ENCODE peak calls at places on chromosomes 6 and 20, in ten cellular contexts. J is activated naive CD4-positive, alpha-beta T cell; P is LHCN-M2; E is right cardiac atrium; D is iris pigment epithelial cell; N is AG10803; F is NCI-H446; X is nucleus accumbens; H is NCI-H524 treated with DMSO at 0.1 percent for 48 hours; T is neural crest cell. B is an unnamed sample.

GRCh38 chr6:1255646-1256365 is 56.1 kb upstream of the FOXQ1 start:
- DNase-seq in J (no peak), P (no peak), E (no peak), D (peak; percentile 45), N (peak; percentile 84), F (no peak), X (no peak), H (no peak), T (no peak), B (no peak)

GRCh38 chr6:90989763-90990162 is 402.9 kb upstream of the MAP3K7 start:
- DNase-seq in J (no peak), P (no peak), E (no peak), D (no peak), N (no peak), F (no peak), X (no peak), H (no peak), T (no peak), B (no peak)

GRCh38 chr20:51159303-51159702 is 136.4 kb upstream of the KCNG1 start:
- DNase-seq in J (no peak), P (no peak), E (no peak), D (no peak), N (no peak), F (no peak), X (no peak), H (peak; percentile 33), T (no peak), B (no peak)

GRCh38 chr20:44911264-44911921 is 1.5 kb downstream of the PABPC1L start:
- DNase-seq in J (no peak), P (peak; percentile 30), E (peak; percentile 73), D (peak; percentile 58), N (peak; percentile 29), F (peak; percentile 5), X (no peak), H (no peak), T (peak; percentile 70), B (no peak)

GRCh38 chr20:58713801-58714339 is 21.3 kb downstream of the NPEPL1 start:
- DNase-seq in J (no peak), P (no peak), E (peak; percentile 38), D (no peak), N (no peak), F (no peak), X (no peak), H (no peak), T (no peak), B (no peak)

GRCh38 chr6:53301801-53302537 is 46.8 kb downstream of the ELOVL5 start:
- DNase-seq in J (no peak), P (no peak), E (no peak), D (no peak), N (no peak), F (no peak), X (no peak), H (no peak), T (no peak), B (no peak)

GRCh38 chr6:78947962-78948361 is 80.6 kb downstream of the IRAK1BP1 start:
- DNase-seq in J (no peak), P (peak; percentile 60), E (no peak), D (peak; percentile 72), N (peak; percentile 25), F (no peak), X (no peak), H (no peak), T (no peak), B (no peak)

GRCh38 chr6:87824813-87825475 is 122.9 kb upstream of the AKIRIN2 start:
- DNase-seq in J (no peak), P (no peak), E (peak; percentile 45), D (no peak), N (no peak), F (no peak), X (no peak), H (no peak), T (no peak), B (no peak)

GRCh38 chr20:48723308-48724264 is 104.2 kb downstream of the PREX1 start:
- DNase-seq in J (no peak), P (no peak), E (peak; percentile 71), D (peak; percentile 15), N (peak; percentile 80), F (no peak), X (peak; percentile 46), H (no peak), T (no peak), B (no peak)

GRCh38 chr20:40970218-40970617 is 58.4 kb upstream of the TOP1 start:
- DNase-seq in J (no peak), P (no peak), E (no peak), D (no peak), N (no peak), F (no peak), X (no peak), H (no peak), T (no peak), B (no peak)

GRCh38 chr6:84411060-84411629 is 183.7 kb upstream of the CEP162 start:
- DNase-seq in J (no peak), P (peak; percentile 79), E (no peak), D (peak; percentile 34), N (peak; percentile 87), F (no peak), X (no peak), H (no peak), T (no peak), B (no peak)

GRCh38 chr6:157614026-157614484 is 209.0 kb upstream of the SNX9 start:
- DNase-seq in J (no peak), P (peak; percentile 66), E (no peak), D (no peak), N (peak; percentile 60), F (no peak), X (no peak), H (no peak), T (no peak), B (no peak)

GRCh38 chr20:19713851-19714716 is 44.0 kb upstream of the RIN2 start:
- DNase-seq in J (no peak), P (no peak), E (no peak), D (no peak), N (no peak), F (no peak), X (no peak), H (no peak), T (no peak), B (no peak)

GRCh38 chr20:39298116-39298515 is 336.0 kb downstream of the DHX35 start:
- DNase-seq in J (no peak), P (no peak), E (no peak), D (no peak), N (no peak), F (no peak), X (peak; percentile 43), H (no peak), T (no peak), B (no peak)

GRCh38 chr6:36979343-36979742 is 6.7 kb downstream of the MTCH1 start:
- DNase-seq in J (no peak), P (peak; percentile 33), E (peak; percentile 74), D (peak; percentile 76), N (peak; percentile 73), F (peak; percentile 28), X (peak; percentile 82), H (peak; percentile 48), T (no peak), B (no peak)

GRCh38 chr6:2552648-2553154 is 198.0 kb downstream of the MYLK4 start:
- DNase-seq in J (no peak), P (no peak), E (no peak), D (peak; percentile 14), N (no peak), F (no peak), X (no peak), H (no peak), T (no peak), B (no peak)

GRCh38 chr6:32431142-32431541 is 8.5 kb upstream of the HLA-DRA start:
- DNase-seq in J (no peak), P (no peak), E (no peak), D (no peak), N (no peak), F (no peak), X (no peak), H (no peak), T (no peak), B (no peak)

GRCh38 chr6:167934426-167934864 is 63.0 kb upstream of the KIF25 start:
- DNase-seq in J (no peak), P (no peak), E (no peak), D (no peak), N (no peak), F (no peak), X (no peak), H (no peak), T (no peak), B (no peak)

GRCh38 chr6:158020272-158020711 is 38.6 kb downstream of the SYNJ2 start:
- DNase-seq in J (no peak), P (no peak), E (no peak), D (no peak), N (no peak), F (no peak), X (no peak), H (no peak), T (no peak), B (no peak)

GRCh38 chr6:117309613-117310012 is 44.3 kb downstream of the VGLL2 start:
- DNase-seq in J (no peak), P (no peak), E (no peak), D (no peak), N (no peak), F (no peak), X (no peak), H (no peak), T (no peak), B (no peak)

GRCh38 chr20:46200582-46201570 is 82.8 kb downstream of the CD40 start:
- DNase-seq in J (no peak), P (no peak), E (peak; percentile 86), D (no peak), N (no peak), F (no peak), X (peak; percentile 58), H (no peak), T (peak; percentile 19), B (no peak)

GRCh38 chr6:22682979-22683378 is 113.6 kb downstream of the HDGFL1 start:
- DNase-seq in J (no peak), P (no peak), E (no peak), D (no peak), N (no peak), F (peak; percentile 14), X (no peak), H (no peak), T (no peak), B (no peak)

GRCh38 chr20:62723351-62723750 is 14.7 kb downstream of the NTSR1 start:
- DNase-seq in J (no peak), P (peak; percentile 87), E (peak; percentile 42), D (no peak), N (no peak), F (peak; percentile 13), X (no peak), H (no peak), T (no peak), B (no peak)

GRCh38 chr6:72286911-72287311 is 335.0 kb upstream of the KCNQ5 start:
- DNase-seq in J (no peak), P (peak; percentile 61), E (no peak), D (peak; percentile 81), N (peak; percentile 49), F (no peak), X (no peak), H (no peak), T (no peak), B (no peak)

GRCh38 chr20:34232494-34233087 is 8.6 kb upstream of the ASIP start:
- DNase-seq in J (no peak), P (no peak), E (no peak), D (no peak), N (no peak), F (no peak), X (no peak), H (no peak), T (no peak), B (no peak)

GRCh38 chr6:45436544-45437440 is 59.1 kb upstream of the SUPT3H start:
- DNase-seq in J (no peak), P (peak; percentile 79), E (no peak), D (peak; percentile 93), N (peak; percentile 67), F (no peak), X (no peak), H (no peak), T (no peak), B (no peak)

GRCh38 chr6:2760882-2761842 is 4.0 kb upstream of the WRNIP1 start:
- DNase-seq in J (no peak), P (no peak), E (no peak), D (peak; percentile 35), N (no peak), F (no peak), X (no peak), H (no peak), T (no peak), B (no peak)

GRCh38 chr6:89302936-89303335 is 12.2 kb downstream of the GABRR2 start:
- DNase-seq in J (no peak), P (no peak), E (no peak), D (no peak), N (no peak), F (no peak), X (no peak), H (no peak), T (no peak), B (no peak)

B was measured in cortex of kidney.